ENCODE peak calls at places on chromosomes 12 and 14, in seven cellular contexts. A, V, Q, O, J, Z and E are unnamed samples.

GRCh38 chr12:40552868-40553267 is 139.4 kb upstream of the CNTN1 start:
- DNase-seq in V (no peak), A (no peak), Q (no peak), O (no peak), J (no peak), Z (no peak), E (no peak)

GRCh38 chr12:89370850-89371249 is 18.5 kb upstream of the DUSP6 start:
- DNase-seq in O (no peak), V (no peak), A (peak; percentile 82), Z (no peak), J (no peak), Q (no peak), E (peak; percentile 52)

GRCh38 chr14:34461334-34462131 is 507 bp downstream of the SPTSSA start:
- DNase-seq in A (peak; percentile 52), Z (peak; percentile 74), Q (peak; percentile 63), J (peak; percentile 75), O (peak; percentile 6), V (no peak), E (peak; percentile 49)

GRCh38 chr12:82121545-82121944 is 236.6 kb downstream of the CCDC59 start:
- DNase-seq in A (no peak), Q (no peak), J (no peak), Z (no peak), V (no peak), O (no peak), E (no peak)

GRCh38 chr12:127393896-127394295 is 873.1 kb upstream of the TMEM132C start:
- DNase-seq in Q (no peak), A (peak; percentile 76), O (no peak), J (peak; percentile 59), V (no peak), Z (no peak), E (no peak)

GRCh38 chr12:123532021-123532420 is 1.5 kb downstream of the RILPL1 start:
- DNase-seq in V (no peak), Z (no peak), A (peak; percentile 10), O (no peak), Q (peak; percentile 41), J (peak; percentile 23), E (peak; percentile 28)

GRCh38 chr12:124411291-124411878 is 116.5 kb downstream of the RFLNA start:
- DNase-seq in J (peak; percentile 79), Z (no peak), O (no peak), A (peak; percentile 96), V (no peak), Q (peak; percentile 88), E (no peak)

GRCh38 chr12:48681416-48681737 is 661 bp downstream of the KANSL2 start:
- DNase-seq in Z (no peak), V (no peak), J (peak; percentile 49), A (peak; percentile 14), O (no peak), Q (no peak), E (no peak)

GRCh38 chr14:99030436-99030835 is 241.6 kb downstream of the BCL11B start:
- DNase-seq in Q (no peak), A (no peak), J (no peak), V (no peak), O (no peak), Z (peak; percentile 37), E (no peak)

GRCh38 chr14:101442451-101442850 is 118.8 kb upstream of the DIO3 start:
- DNase-seq in Q (no peak), V (no peak), Z (no peak), J (no peak), O (no peak), A (no peak), E (no peak)

GRCh38 chr14:77110286-77110685 is 12.2 kb downstream of the CIPC start:
- DNase-seq in J (no peak), A (no peak), Z (no peak), Q (no peak), V (no peak), O (no peak), E (peak; percentile 85)
- H3K4me1 ChIP-seq in J (peaks cover 19% of the 10 kb centered on the region), A (no peaks in the 10 kb centered on the region), Z (no peaks in the 10 kb centered on the region), Q (peaks cover 51% of the 10 kb centered on the region), V (peaks cover 26% of the 10 kb centered on the region), O (peaks cover 31% of the 10 kb centered on the region), E (peaks cover 9% of the 10 kb centered on the region)

GRCh38 chr12:7175493-7175892 is 14.0 kb upstream of the PEX5 start:
- DNase-seq in A (peak; percentile 47), V (no peak), J (peak; percentile 34), Q (no peak), Z (no peak), O (no peak), E (no peak)

GRCh38 chr12:7171854-7172253 is 17.6 kb upstream of the PEX5 start:
- DNase-seq in Z (no peak), J (no peak), O (no peak), A (no peak), Q (no peak), V (no peak), E (no peak)

DNA sequence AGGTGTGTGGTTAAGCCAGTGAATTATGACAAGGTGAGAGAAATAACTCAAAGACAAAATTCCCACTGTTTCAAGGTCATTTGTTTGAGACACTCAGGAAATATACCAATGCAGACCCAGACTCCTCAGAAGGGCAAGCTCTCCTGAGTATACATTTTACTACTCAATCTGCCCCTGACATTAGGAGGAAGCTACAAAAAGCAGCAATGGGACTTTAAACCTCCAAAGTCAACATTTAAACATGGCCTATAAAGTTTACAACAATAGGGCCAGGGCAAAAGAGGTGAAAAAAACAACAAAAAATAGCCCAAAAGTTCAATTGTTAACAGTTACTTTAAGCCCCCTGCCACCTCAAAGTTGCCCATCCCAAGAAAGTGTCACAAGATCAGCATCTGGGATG is 19.5 kb upstream of the PEX5 start:
- DNase-seq in Q (no peak), Z (no peak), A (no peak), J (no peak), O (no peak), V (no peak), E (no peak)
- H3K9me3 ChIP-seq in Q (no peaks in the 10 kb centered on the region), Z (peaks cover 32% of the 10 kb centered on the region), A (peaks cover 25% of the 10 kb centered on the region), J (peaks cover 67% of the 10 kb centered on the region), O (no peaks in the 10 kb centered on the region), V (no peaks in the 10 kb centered on the region), E (peaks cover 12% of the 10 kb centered on the region)

DNA sequence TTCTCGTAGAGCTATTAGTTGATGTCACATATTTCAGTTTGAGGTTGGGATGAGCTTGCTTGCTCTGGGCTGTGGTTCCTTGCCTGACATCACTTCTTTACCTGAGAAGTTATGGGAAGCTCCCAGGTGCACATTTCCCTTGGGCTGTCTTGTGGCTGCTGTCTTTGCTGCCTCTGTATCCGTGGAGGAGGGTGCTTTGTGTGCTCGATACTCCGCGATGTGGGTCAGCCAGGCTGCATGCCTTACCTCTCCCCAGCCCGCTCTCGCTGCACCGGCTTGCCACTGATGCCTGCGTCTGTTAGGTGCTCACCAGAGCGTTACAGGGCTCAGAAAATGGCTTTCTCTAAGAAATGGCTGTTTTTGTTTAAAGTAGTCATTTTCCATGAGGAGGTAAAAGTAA is 19.6 kb downstream of the PELI2 start:
- DNase-seq in Z (no peak), J (no peak), Q (no peak), O (no peak), V (no peak), A (no peak), E (no peak)
- H3K4me1 ChIP-seq in Z (no peaks in the 10 kb centered on the region), J (no peaks in the 10 kb centered on the region), Q (peaks cover 49% of the 10 kb centered on the region), O (peaks cover 17% of the 10 kb centered on the region), V (peaks cover 13% of the 10 kb centered on the region), A (peaks cover 10% of the 10 kb centered on the region), E (no peaks in the 10 kb centered on the region)

GRCh38 chr14:105381446-105382342 is 16.6 kb upstream of the TEX22 start:
- DNase-seq in O (no peak), Z (peak; percentile 37), A (no peak), J (no peak), Q (no peak), V (no peak), E (no peak)

GRCh38 chr14:105382343-105383082 is 15.8 kb upstream of the TEX22 start:
- DNase-seq in Q (no peak), V (no peak), O (no peak), J (no peak), Z (peak; percentile 30), A (no peak), E (no peak)

GRCh38 chr14:105384605-105385321 is 13.6 kb upstream of the TEX22 start:
- DNase-seq in V (no peak), O (no peak), Z (peak; percentile 42), A (no peak), Q (no peak), J (no peak), E (no peak)

GRCh38 chr14:105384041-105384557 is 14.2 kb upstream of the TEX22 start:
- DNase-seq in A (no peak), O (no peak), V (no peak), J (no peak), Q (no peak), Z (peak; percentile 35), E (no peak)

GRCh38 chr14:105383083-105383730 is 15.1 kb upstream of the TEX22 start:
- DNase-seq in Z (peak; percentile 36), V (no peak), A (no peak), J (no peak), O (no peak), Q (no peak), E (no peak)
- H3K9me3 ChIP-seq in Z (no peaks in the 10 kb centered on the region), V (no peaks in the 10 kb centered on the region), A (no peaks in the 10 kb centered on the region), J (no peaks in the 10 kb centered on the region), O (no peaks in the 10 kb centered on the region), Q (no peaks in the 10 kb centered on the region), E (peaks cover 2% of the 10 kb centered on the region)